ENCODE peak calls at places on chromosomes 7 and 10, in four cellular contexts. Q is GF-D8, K is HuH-7.5, B is NCI-H2029. F is an unnamed sample.

GRCh38 chr7:96637531-96637930 is 72.1 kb downstream of the SEM1 start:
- DNase-seq in Q (no peak), K (no peak), B (no peak), F (no peak)

GRCh38 chr7:128035712-128036111 is 4.5 kb upstream of the LRRC4 start:
- DNase-seq in Q (no peak), K (peak; percentile 43), B (no peak), F (peak; percentile 52)

GRCh38 chr7:98562336-98563182 is 54.5 kb upstream of the NPTX2 start:
- DNase-seq in Q (no peak), K (no peak), B (no peak), F (no peak)

GRCh38 chr10:101258179-101258885 is 29.1 kb upstream of the LBX1 start:
- DNase-seq in Q (no peak), K (no peak), B (no peak), F (no peak)

GRCh38 chr10:15263657-15264323 is 95.3 kb upstream of the NMT2 start:
- DNase-seq in Q (no peak), K (no peak), B (no peak), F (no peak)

GRCh38 chr7:30278386-30278785 is 6.0 kb upstream of the ZNRF2 start:
- DNase-seq in Q (no peak), K (no peak), B (peak; percentile 76), F (no peak)

GRCh38 chr10:63770523-63770922 is 249.3 kb downstream of the REEP3 start:
- DNase-seq in Q (no peak), K (no peak), B (no peak), F (no peak)

GRCh38 chr10:33412261-33413092 is 78.0 kb upstream of the NRP1 start:
- DNase-seq in Q (no peak), K (no peak), B (no peak), F (no peak)